ENCODE peak calls at places on chromosomes 12 and 14, in six cellular contexts. W is K562, U is HepG2, C is HCT116, M is SK-N-SH, A is GM12878. D is an unnamed sample.

GRCh38 chr14:97179573-97179972 is 382.4 kb downstream of the VRK1 start:
- DNase-seq in W (no peak), U (no peak), C (no peak), M (no peak), A (no peak), D (no peak)

GRCh38 chr12:114976959-114977358 is 293.0 kb upstream of the TBX3 start:
- DNase-seq in W (no peak), U (peak; percentile 74), C (no peak), M (no peak), A (no peak), D (no peak)

GRCh38 chr14:92105845-92106094 is 612 bp downstream of the ATXN3 start:
- DNase-seq in W (peak; percentile 7), U (peak; percentile 5), C (no peak), M (no peak), A (no peak), D (no peak)

GRCh38 chr12:62933871-62934798 is 815 bp downstream of the PPM1H start:
- DNase-seq in W (peak; percentile 51), U (no peak), C (no peak), M (peak; percentile 14), A (no peak), D (peak; percentile 28)

GRCh38 chr12:82174383-82174782 is 183.8 kb downstream of the CCDC59 start:
- DNase-seq in W (no peak), U (no peak), C (no peak), M (no peak), A (no peak), D (no peak)

GRCh38 chr12:65537978-65538377 is 259.5 kb downstream of the MSRB3 start:
- DNase-seq in W (no peak), U (no peak), C (no peak), M (no peak), A (no peak), D (no peak)

GRCh38 chr12:98262886-98263285 is 252.5 kb upstream of the TMPO start:
- DNase-seq in W (no peak), U (no peak), C (no peak), M (no peak), A (no peak), D (no peak)

GRCh38 chr14:106372870-106373657 is 846.7 kb downstream of the TMEM121 start:
- DNase-seq in W (peak; percentile 79), U (peak; percentile 42), C (peak; percentile 7), M (peak; percentile 81), A (no peak), D (peak; percentile 30)

GRCh38 chr12:79063258-79063657 is 198.7 kb downstream of the SYT1 start:
- DNase-seq in W (no peak), U (no peak), C (no peak), M (no peak), A (no peak), D (no peak)

GRCh38 chr14:91354979-91355685 is 62.5 kb downstream of the CCDC88C start:
- DNase-seq in W (peak; percentile 31), U (no peak), C (no peak), M (peak; percentile 75), A (no peak), D (no peak)

GRCh38 chr14:54387328-54387727 is 9.5 kb upstream of the CDKN3 start:
- DNase-seq in W (no peak), U (peak; percentile 35), C (no peak), M (no peak), A (no peak), D (no peak)

GRCh38 chr12:51118706-51119105 is 35.3 kb upstream of the CSRNP2 start:
- DNase-seq in W (no peak), U (no peak), C (peak; percentile 86), M (no peak), A (no peak), D (no peak)

GRCh38 chr12:124698211-124698997 is 131.0 kb upstream of the NCOR2 start:
- DNase-seq in W (no peak), U (no peak), C (no peak), M (no peak), A (no peak), D (no peak)

GRCh38 chr12:49564241-49565118 is 3.5 kb downstream of the MCRS1 start:
- DNase-seq in W (no peak), U (no peak), C (no peak), M (peak; percentile 5), A (no peak), D (no peak)

GRCh38 chr12:58443981-58444371 is 476.3 kb downstream of the LRIG3 start:
- DNase-seq in W (no peak), U (no peak), C (no peak), M (no peak), A (no peak), D (no peak)

GRCh38 chr12:126998747-126999285 is 1268.2 kb upstream of the TMEM132C start:
- DNase-seq in W (peak; percentile 83), U (no peak), C (no peak), M (no peak), A (no peak), D (no peak)

GRCh38 chr14:88017503-88017902 is 12.6 kb downstream of the GPR65 start:
- DNase-seq in W (no peak), U (no peak), C (no peak), M (no peak), A (no peak), D (no peak)

GRCh38 chr14:71324767-71325272 is 417.6 kb downstream of the PCNX1 start:
- DNase-seq in W (no peak), U (no peak), C (no peak), M (no peak), A (peak; percentile 89), D (no peak)

GRCh38 chr12:23596568-23596967 is 352.9 kb downstream of the SOX5 start:
- DNase-seq in W (no peak), U (no peak), C (no peak), M (no peak), A (no peak), D (no peak)

GRCh38 chr14:101323111-101323510 is 238.2 kb upstream of the DIO3 start:
- DNase-seq in W (no peak), U (no peak), C (no peak), M (no peak), A (no peak), D (no peak)

GRCh38 chr12:112606611-112607366 is 184.8 kb upstream of the RPH3A start:
- DNase-seq in W (no peak), U (no peak), C (no peak), M (no peak), A (no peak), D (no peak)

GRCh38 chr12:116288735-116289134 is 11.2 kb upstream of the MED13L start:
- DNase-seq in W (no peak), U (no peak), C (no peak), M (no peak), A (no peak), D (no peak)

GRCh38 chr12:43336962-43337555 is 214.9 kb downstream of the ADAMTS20 start:
- DNase-seq in W (peak; percentile 10), U (no peak), C (peak; percentile 29), M (peak; percentile 21), A (no peak), D (peak; percentile 18)

GRCh38 chr14:99658218-99658617 is 13.3 kb downstream of the HHIPL1 start:
- DNase-seq in W (no peak), U (no peak), C (no peak), M (no peak), A (no peak), D (no peak)

GRCh38 chr14:99660006-99660566 is 15.2 kb downstream of the HHIPL1 start:
- DNase-seq in W (no peak), U (no peak), C (no peak), M (no peak), A (no peak), D (no peak)

GRCh38 chr14:99657645-99658155 is 12.8 kb downstream of the HHIPL1 start:
- DNase-seq in W (no peak), U (no peak), C (no peak), M (no peak), A (no peak), D (no peak)

GRCh38 chr14:99660794-99661193 is 15.9 kb downstream of the HHIPL1 start:
- DNase-seq in W (no peak), U (no peak), C (no peak), M (no peak), A (no peak), D (no peak)

DNA sequence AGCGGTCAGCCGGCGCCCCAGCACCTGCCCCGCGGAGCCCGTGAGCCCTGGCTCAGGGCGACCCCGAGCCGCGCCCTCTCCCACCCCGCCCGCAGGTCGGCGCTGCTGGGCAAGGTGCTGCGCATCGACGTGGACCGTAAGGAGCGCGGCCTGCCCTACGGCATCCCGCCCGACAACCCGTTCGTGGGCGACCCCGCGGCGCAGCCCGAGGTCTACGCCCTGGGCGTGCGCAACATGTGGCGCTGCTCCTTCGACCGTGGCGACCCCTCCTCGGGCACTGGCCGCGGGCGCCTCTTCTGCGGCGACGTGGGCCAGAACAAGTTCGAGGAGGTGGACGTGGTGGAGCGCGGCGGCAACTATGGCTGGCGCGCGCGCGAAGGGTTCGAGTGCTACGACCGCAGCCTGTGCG is 14.4 kb downstream of the HHIPL1 start:
- DNase-seq in W (no peak), U (no peak), C (no peak), M (no peak), A (no peak), D (no peak)
- H3K4me3 ChIP-seq in W (no peak overlapping the region), U (no peak overlapping the region), C (no peak overlapping the region), M (no peak overlapping the region), A (no peak overlapping the region), D (no peak overlapping the region)

GRCh38 chr14:104593241-104593701 is 11.3 kb downstream of the TMEM179 start:
- DNase-seq in W (no peak), U (no peak), C (no peak), M (peak; percentile 59), A (no peak), D (no peak)
- TF ChIP-seq YY1 in W (no peak), U (no peak), C (no peak), M (no peak), A (no peak), D (no peak)

DNA sequence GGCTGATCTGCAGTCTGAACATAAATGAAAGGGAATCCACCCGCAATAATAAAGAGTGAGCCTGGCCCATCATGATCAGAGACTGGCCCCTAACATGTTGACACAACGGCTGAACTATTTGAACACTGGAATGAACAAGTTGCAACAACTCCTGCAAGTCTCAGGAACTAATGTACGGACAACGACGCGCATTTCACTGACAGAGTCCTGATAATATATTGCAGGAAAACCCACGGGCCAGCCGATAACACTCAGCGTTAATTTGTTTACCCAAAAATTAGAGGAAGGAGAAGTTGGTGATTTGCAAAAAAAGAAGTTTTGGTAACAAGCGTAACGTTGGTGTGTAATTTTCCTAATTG is 195.7 kb upstream of the BTG1 start:
- DNase-seq in W (no peak), U (peak; percentile 9), C (no peak), M (no peak), A (no peak), D (no peak)
- H3K4me3 ChIP-seq in W (peak overlapping the region; percentile 12), U (no peak overlapping the region), C (no peak overlapping the region), M (no peak overlapping the region), A (peak overlapping the region; percentile 46), D (no peak overlapping the region)

GRCh38 chr12:53160673-53161072 is 19.8 kb upstream of the ZNF740 start:
- DNase-seq in W (no peak), U (no peak), C (no peak), M (no peak), A (no peak), D (no peak)
- TF ChIP-seq YY1 in W (no peak), U (no peak), C (no peak), M (no peak), A (no peak), D (no peak)

GRCh38 chr14:74347096-74347794 is 1.0 kb upstream of the VRTN start:
- DNase-seq in W (no peak), U (no peak), C (no peak), M (no peak), A (no peak), D (no peak)
- H3K4me3 ChIP-seq in W (no peak overlapping the region), U (no peak overlapping the region), C (no peak overlapping the region), M (no peak overlapping the region), A (no peak overlapping the region), D (peak overlapping the region; percentile 76)

GRCh38 chr12:128969480-128970055 is 116.3 kb downstream of the GLT1D1 start:
- DNase-seq in W (peak; percentile 43), U (no peak), C (no peak), M (peak; percentile 78), A (peak; percentile 20), D (peak; percentile 71)
- TF ChIP-seq YY1 in W (no peak), U (no peak), C (no peak), M (no peak), A (peak; percentile 19), D (no peak)